ENCODE peak calls at places on chromosomes 16 and 17, in ten cellular contexts. J is dermis microvascular lymphatic vessel endothelial cell; L is hippocampal formation; F is HTR-8/SVneo; P is Calu3; V is NCI-H1417; E is stimulated activated naive B cell treated with anti-CD40 and anti-IgM and Interleukin-4, amounts not matched to agents 10 μg/mL and 1 μg/mL and 100 μg/mL, for 72 hours; N is adrenal gland; Z is ascending aorta; D is 8988T. I is an unnamed sample.

GRCh38 chr17:57424777-57425188 is 168.5 kb downstream of the MSI2 start:
- DNase-seq in J (peak; percentile 74), L (no peak), F (peak; percentile 88), P (no peak), V (no peak), E (no peak), N (no peak), Z (no peak), D (no peak), I (no peak)

GRCh38 chr17:78448356-78448993 is 70.0 kb downstream of the PGS1 start:
- DNase-seq in J (no peak), L (no peak), F (no peak), P (no peak), V (no peak), E (no peak), N (no peak), Z (no peak), D (no peak), I (no peak)

GRCh38 chr17:627051-627450 is 87.6 kb downstream of the VPS53 start:
- DNase-seq in J (no peak), L (no peak), F (no peak), P (no peak), V (no peak), E (no peak), N (no peak), Z (no peak), D (no peak), I (no peak)

GRCh38 chr16:53115773-53116172 is 61.0 kb downstream of the CHD9 start:
- DNase-seq in J (no peak), L (no peak), F (no peak), P (no peak), V (no peak), E (no peak), N (no peak), Z (no peak), D (no peak), I (no peak)

GRCh38 chr16:2596747-2597559 is 59.1 kb downstream of the PDPK1 start:
- DNase-seq in J (no peak), L (no peak), F (no peak), P (no peak), V (no peak), E (no peak), N (no peak), Z (no peak), D (no peak), I (no peak)

GRCh38 chr16:48156790-48157209 is 1.0 kb upstream of the ABCC12 start:
- DNase-seq in J (peak; percentile 68), L (peak; percentile 32), F (peak; percentile 63), P (peak; percentile 94), V (peak; percentile 78), E (peak; percentile 60), N (peak; percentile 91), Z (peak; percentile 81), D (peak; percentile 73), I (peak; percentile 90)

GRCh38 chr17:7436556-7437368 is 1.5 kb downstream of the TMEM102 start:
- DNase-seq in J (peak; percentile 92), L (peak; percentile 44), F (peak; percentile 76), P (peak; percentile 87), V (peak; percentile 52), E (peak; percentile 71), N (peak; percentile 86), Z (peak; percentile 86), D (peak; percentile 71), I (peak; percentile 90)

GRCh38 chr17:7486181-7486580 is 2.0 kb downstream of the POLR2A start:
- DNase-seq in J (peak; percentile 10), L (no peak), F (no peak), P (no peak), V (no peak), E (no peak), N (no peak), Z (no peak), D (no peak), I (no peak)

GRCh38 chr17:45848868-45849535 is 4.3 kb downstream of the SPPL2C start:
- DNase-seq in J (no peak), L (peak; percentile 53), F (no peak), P (no peak), V (no peak), E (no peak), N (no peak), Z (no peak), D (no peak), I (no peak)

GRCh38 chr17:41781404-41782110 is 5.0 kb downstream of the JUP start:
- DNase-seq in J (no peak), L (no peak), F (no peak), P (no peak), V (no peak), E (no peak), N (peak; percentile 47), Z (no peak), D (no peak), I (no peak)

GRCh38 chr17:48102700-48103378 is 1.6 kb upstream of the CBX1 start:
- DNase-seq in J (no peak), L (no peak), F (no peak), P (no peak), V (no peak), E (peak; percentile 38), N (no peak), Z (no peak), D (no peak), I (no peak)

GRCh38 chr16:73771676-73772075 is 524.9 kb upstream of the PSMD7 start:
- DNase-seq in J (no peak), L (no peak), F (no peak), P (no peak), V (no peak), E (no peak), N (peak; percentile 44), Z (no peak), D (no peak), I (no peak)

GRCh38 chr17:40986920-40987319 is 2.8 kb upstream of the KRT40 start:
- DNase-seq in J (no peak), L (no peak), F (no peak), P (no peak), V (no peak), E (no peak), N (no peak), Z (no peak), D (no peak), I (no peak)

GRCh38 chr16:28320741-28321140 is 28.4 kb downstream of the SBK1 start:
- DNase-seq in J (no peak), L (no peak), F (no peak), P (no peak), V (no peak), E (no peak), N (no peak), Z (no peak), D (no peak), I (no peak)

GRCh38 chr16:57742543-57742942 is 7.0 kb downstream of the KATNB1 start:
- DNase-seq in J (no peak), L (no peak), F (no peak), P (no peak), V (no peak), E (no peak), N (no peak), Z (no peak), D (no peak), I (no peak)

GRCh38 chr17:1533649-1534325 is 17.4 kb upstream of the INPP5K start:
- DNase-seq in J (no peak), L (no peak), F (no peak), P (no peak), V (no peak), E (no peak), N (no peak), Z (no peak), D (no peak), I (no peak)

GRCh38 chr16:24734382-24734781 is 4.9 kb downstream of the TNRC6A start:
- DNase-seq in J (no peak), L (no peak), F (no peak), P (no peak), V (no peak), E (no peak), N (no peak), Z (no peak), D (no peak), I (no peak)

GRCh38 chr17:15392326-15392739 is 50.9 kb upstream of the TEKT3 start:
- DNase-seq in J (peak; percentile 37), L (no peak), F (peak; percentile 56), P (no peak), V (no peak), E (no peak), N (no peak), Z (no peak), D (no peak), I (no peak)

GRCh38 chr16:86050111-86050510 is 151.1 kb downstream of the IRF8 start:
- DNase-seq in J (no peak), L (no peak), F (no peak), P (no peak), V (no peak), E (no peak), N (no peak), Z (no peak), D (no peak), I (no peak)

GRCh38 chr16:16940351-16940750 is 530.4 kb downstream of the XYLT1 start:
- DNase-seq in J (no peak), L (no peak), F (no peak), P (no peak), V (no peak), E (no peak), N (no peak), Z (no peak), D (no peak), I (no peak)

GRCh38 chr16:68406458-68407041 is 41.8 kb downstream of the SMPD3 start:
- DNase-seq in J (no peak), L (no peak), F (no peak), P (no peak), V (peak; percentile 50), E (no peak), N (no peak), Z (no peak), D (no peak), I (no peak)

GRCh38 chr17:45146616-45147101 is 1.6 kb upstream of the HEXIM1 start:
- DNase-seq in J (peak; percentile 25), L (no peak), F (no peak), P (peak; percentile 58), V (no peak), E (no peak), N (peak; percentile 87), Z (peak; percentile 83), D (no peak), I (peak; percentile 71)

GRCh38 chr17:63998721-63999679 is 849 bp downstream of the PRR29 start:
- DNase-seq in J (no peak), L (no peak), F (no peak), P (no peak), V (no peak), E (no peak), N (no peak), Z (peak; percentile 53), D (no peak), I (no peak)

GRCh38 chr16:83004868-83005652 is 378.3 kb downstream of the CDH13 start:
- DNase-seq in J (no peak), L (no peak), F (no peak), P (no peak), V (no peak), E (no peak), N (peak; percentile 23), Z (no peak), D (no peak), I (no peak)

GRCh38 chr17:67574658-67575293 is 143.0 kb upstream of the NOL11 start:
- DNase-seq in J (no peak), L (no peak), F (no peak), P (no peak), V (no peak), E (peak; percentile 65), N (no peak), Z (no peak), D (no peak), I (no peak)

GRCh38 chr16:57178296-57178695 is 7.5 kb downstream of the PSME3IP1 start:
- DNase-seq in J (peak; percentile 5), L (no peak), F (no peak), P (no peak), V (no peak), E (no peak), N (no peak), Z (no peak), D (no peak), I (no peak)